ENCODE peak calls at places on chromosomes 4 and X, in four cellular contexts. One of them, this sample, is unnamed. For H3K4me1, the result is how much of the 10 kb centered on the place peaks cover.

GRCh38 chr4:55727746-55728145 is 91.6 kb upstream of the NMU start:
- DNase-seq in neuronal stem cell: no peak
- DNase-seq in mesenchymal stem cell: no peak
- DNase-seq in HCT116: no peak
- DNase-seq in this sample: no peak

GRCh38 chrX:21885568-21885967 is 29.8 kb downstream of the YY2 start:
- DNase-seq in HCT116: no peak
- DNase-seq in mesenchymal stem cell: peak
- DNase-seq in neuronal stem cell: peak
- DNase-seq in this sample: no peak

GRCh38 chr4:75081561-75081960 is 148.6 kb downstream of the PARM1 start:
- DNase-seq in HCT116: no peak
- DNase-seq in mesenchymal stem cell: no peak
- DNase-seq in neuronal stem cell: no peak
- DNase-seq in this sample: no peak

GRCh38 chrX:68114573-68115199 is 318.6 kb downstream of the OPHN1 start:
- DNase-seq in mesenchymal stem cell: peak
- DNase-seq in HCT116: no peak
- DNase-seq in neuronal stem cell: no peak
- DNase-seq in this sample: peak

GRCh38 chr4:22417408-22417807 is 98.5 kb downstream of the ADGRA3 start:
- DNase-seq in mesenchymal stem cell: no peak
- DNase-seq in neuronal stem cell: no peak
- DNase-seq in HCT116: no peak
- DNase-seq in this sample: no peak

GRCh38 chrX:140467211-140467610 is 37.7 kb downstream of the SOX3 start:
- DNase-seq in HCT116: no peak
- DNase-seq in mesenchymal stem cell: no peak
- DNase-seq in neuronal stem cell: no peak
- DNase-seq in this sample: no peak

GRCh38 chrX:50818986-50819385 is 5.0 kb upstream of the SHROOM4 start:
- DNase-seq in mesenchymal stem cell: no peak
- DNase-seq in HCT116: no peak
- DNase-seq in neuronal stem cell: no peak
- DNase-seq in this sample: no peak

GRCh38 chrX:9355739-9356138 is 109.1 kb upstream of the TBL1X start:
- DNase-seq in HCT116: no peak
- DNase-seq in mesenchymal stem cell: no peak
- DNase-seq in neuronal stem cell: no peak
- DNase-seq in this sample: no peak

GRCh38 chrX:139795196-139795595 is 87.2 kb upstream of the MCF2 start:
- DNase-seq in HCT116: no peak
- DNase-seq in mesenchymal stem cell: no peak
- DNase-seq in neuronal stem cell: no peak
- DNase-seq in this sample: no peak

GRCh38 chr4:109977854-109978501 is 65.3 kb downstream of the EGF start:
- DNase-seq in mesenchymal stem cell: peak
- DNase-seq in HCT116: peak
- DNase-seq in neuronal stem cell: no peak
- DNase-seq in this sample: peak

GRCh38 chr4:6724461-6725111 is 8.6 kb downstream of the BLOC1S4 start:
- DNase-seq in HCT116: no peak
- DNase-seq in neuronal stem cell: no peak
- DNase-seq in mesenchymal stem cell: peak
- DNase-seq in this sample: no peak

GRCh38 chr4:116664198-116664597 is 421.2 kb downstream of the TRAM1L1 start:
- DNase-seq in neuronal stem cell: no peak
- DNase-seq in HCT116: no peak
- DNase-seq in mesenchymal stem cell: no peak
- DNase-seq in this sample: no peak

GRCh38 chr4:25457053-25457715 is 80.1 kb downstream of the ANAPC4 start:
- DNase-seq in mesenchymal stem cell: peak
- DNase-seq in HCT116: no peak
- DNase-seq in neuronal stem cell: no peak
- DNase-seq in this sample: peak

GRCh38 chr4:95300304-95300703 is 248.5 kb downstream of the UNC5C start:
- DNase-seq in HCT116: no peak
- DNase-seq in neuronal stem cell: no peak
- DNase-seq in mesenchymal stem cell: no peak
- DNase-seq in this sample: no peak

GRCh38 chrX:104565791-104566687 is at the start of gene IL1RAPL2:
- DNase-seq in HCT116: no peak
- DNase-seq in mesenchymal stem cell: peak
- DNase-seq in neuronal stem cell: peak
- DNase-seq in this sample: peak

GRCh38 chrX:104568304-104568915 is 2.4 kb downstream of the IL1RAPL2 start:
- DNase-seq in HCT116: no peak
- DNase-seq in neuronal stem cell: no peak
- DNase-seq in mesenchymal stem cell: no peak
- DNase-seq in this sample: no peak

GRCh38 chrX:104566921-104567501 is 1.0 kb downstream of the IL1RAPL2 start:
- DNase-seq in neuronal stem cell: no peak
- DNase-seq in mesenchymal stem cell: peak
- DNase-seq in HCT116: no peak
- DNase-seq in this sample: peak

GRCh38 chrX:104564921-104565703 is 887 bp upstream of the IL1RAPL2 start:
- DNase-seq in neuronal stem cell: no peak
- DNase-seq in HCT116: no peak
- DNase-seq in mesenchymal stem cell: no peak
- DNase-seq in this sample: no peak

GRCh38 chrX:104567506-104567905 is 1.5 kb downstream of the IL1RAPL2 start:
- DNase-seq in neuronal stem cell: no peak
- DNase-seq in HCT116: no peak
- DNase-seq in mesenchymal stem cell: no peak
- DNase-seq in this sample: no peak
- H2AFZ ChIP-seq in neuronal stem cell: no peak
- H2AFZ ChIP-seq in HCT116: no peak
- H2AFZ ChIP-seq in mesenchymal stem cell: no peak
- H2AFZ ChIP-seq in this sample: peak

DNA sequence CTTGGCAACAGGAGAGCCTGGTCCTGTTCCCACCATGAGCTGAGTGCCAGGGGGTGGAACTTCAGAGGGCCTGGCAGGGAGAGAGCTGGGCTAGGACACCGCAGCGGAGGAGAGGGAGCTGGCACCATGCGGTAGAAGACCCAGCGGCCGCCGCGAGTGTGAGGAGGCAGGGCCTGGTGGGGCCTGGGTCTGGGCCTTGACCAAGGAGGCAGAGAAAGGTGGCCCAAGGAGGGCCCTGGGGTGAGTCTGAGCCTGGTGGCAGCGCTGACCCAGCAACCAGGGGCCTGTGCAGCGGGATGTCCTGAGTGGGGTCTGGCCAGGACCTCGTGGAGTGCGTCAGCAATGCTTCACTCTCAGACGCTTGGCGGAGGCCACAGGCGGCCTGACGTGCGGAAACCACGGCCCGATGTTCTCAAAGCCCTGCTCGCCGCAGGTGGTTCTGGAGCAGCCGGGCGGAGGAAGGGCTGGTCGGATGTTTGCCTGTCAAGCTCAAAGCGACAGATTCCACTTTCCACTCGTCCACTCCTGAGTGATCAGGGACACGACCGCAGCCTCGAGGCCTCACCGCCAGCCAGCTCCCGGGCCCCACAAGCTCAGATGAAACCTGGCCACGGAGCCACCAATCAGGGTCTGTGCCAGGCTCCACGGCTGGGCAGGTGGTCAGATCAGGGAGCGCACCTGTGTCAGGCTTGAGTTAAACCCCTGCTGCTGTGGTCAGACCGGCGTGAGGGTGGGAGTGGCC is 20.8 kb downstream of the ATP5ME start:
- DNase-seq in neuronal stem cell: no peak
- DNase-seq in HCT116: no peak
- DNase-seq in mesenchymal stem cell: no peak
- DNase-seq in this sample: no peak
- H3K4me1 ChIP-seq in neuronal stem cell: under half
- H3K4me1 ChIP-seq in HCT116: under half
- H3K4me1 ChIP-seq in mesenchymal stem cell: under half
- H3K4me1 ChIP-seq in this sample: under half

GRCh38 chr4:169437299-169438047 is 166.7 kb upstream of the SH3RF1 start:
- DNase-seq in neuronal stem cell: no peak
- DNase-seq in HCT116: no peak
- DNase-seq in mesenchymal stem cell: no peak
- DNase-seq in this sample: no peak

GRCh38 chr4:169440446-169440845 is 169.7 kb upstream of the SH3RF1 start:
- DNase-seq in mesenchymal stem cell: no peak
- DNase-seq in neuronal stem cell: no peak
- DNase-seq in HCT116: no peak
- DNase-seq in this sample: no peak

GRCh38 chr4:169436734-169437133 is 166.0 kb upstream of the SH3RF1 start:
- DNase-seq in neuronal stem cell: no peak
- DNase-seq in mesenchymal stem cell: no peak
- DNase-seq in HCT116: no peak
- DNase-seq in this sample: no peak

GRCh38 chr4:169438057-169438480 is 167.3 kb upstream of the SH3RF1 start:
- DNase-seq in mesenchymal stem cell: no peak
- DNase-seq in neuronal stem cell: no peak
- DNase-seq in HCT116: no peak
- DNase-seq in this sample: no peak

DNA sequence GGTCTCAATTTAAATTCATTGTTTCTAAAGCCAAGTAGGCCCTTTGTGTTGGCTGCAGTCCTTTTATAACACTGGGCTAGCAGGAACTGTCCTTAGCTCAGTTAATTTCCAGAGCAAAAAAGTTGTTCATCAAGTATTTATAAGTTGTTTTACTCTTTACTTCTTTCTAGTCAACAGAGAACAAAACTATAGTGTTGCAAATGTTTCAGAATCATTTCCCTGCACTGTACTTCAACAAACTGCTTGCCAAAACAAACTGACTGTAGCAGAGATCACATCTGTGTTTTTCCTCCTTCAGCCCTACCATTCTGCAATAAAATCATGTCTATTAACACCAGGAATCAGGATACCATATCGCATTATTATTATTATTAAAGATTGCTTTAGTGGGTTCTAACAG is 168.5 kb upstream of the SH3RF1 start:
- DNase-seq in HCT116: no peak
- DNase-seq in neuronal stem cell: no peak
- DNase-seq in mesenchymal stem cell: no peak
- DNase-seq in this sample: no peak
- H2AFZ ChIP-seq in HCT116: no peak
- H2AFZ ChIP-seq in neuronal stem cell: no peak
- H2AFZ ChIP-seq in mesenchymal stem cell: no peak
- H2AFZ ChIP-seq in this sample: no peak

DNA sequence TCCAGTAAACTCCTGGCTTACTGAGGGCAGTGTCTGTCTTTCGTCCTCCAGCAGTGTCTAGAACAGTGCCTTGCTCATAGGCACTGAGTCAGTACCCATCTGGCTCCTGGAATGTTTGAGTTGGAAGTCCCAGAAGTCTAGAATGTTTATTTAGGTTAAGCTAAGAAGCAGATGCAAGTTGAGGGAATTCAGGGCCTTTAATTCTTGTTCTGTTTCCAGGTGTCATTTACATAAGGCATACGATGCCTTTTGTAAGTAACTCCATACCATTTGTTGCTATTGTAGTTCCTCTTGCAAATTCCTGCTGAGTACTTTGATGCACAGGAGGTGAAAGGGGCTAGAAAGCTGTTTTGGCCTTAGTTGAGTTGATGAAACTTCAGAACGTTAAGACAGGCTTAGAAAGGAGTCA is 22.2 kb downstream of the ARHGAP10 start:
- DNase-seq in HCT116: no peak
- DNase-seq in mesenchymal stem cell: peak
- DNase-seq in neuronal stem cell: no peak
- DNase-seq in this sample: peak
- H3K4me1 ChIP-seq in HCT116: under half
- H3K4me1 ChIP-seq in mesenchymal stem cell: under half
- H3K4me1 ChIP-seq in neuronal stem cell: under half
- H3K4me1 ChIP-seq in this sample: under half

GRCh38 chrX:69615779-69616519 is at the start of gene EDA:
- DNase-seq in neuronal stem cell: peak
- DNase-seq in mesenchymal stem cell: peak
- DNase-seq in HCT116: peak
- DNase-seq in this sample: peak
- H2AFZ ChIP-seq in neuronal stem cell: peak
- H2AFZ ChIP-seq in mesenchymal stem cell: peak
- H2AFZ ChIP-seq in HCT116: peak
- H2AFZ ChIP-seq in this sample: peak

GRCh38 chr4:129129143-129129542 is 33.2 kb downstream of the C4orf33 start:
- DNase-seq in neuronal stem cell: no peak
- DNase-seq in mesenchymal stem cell: no peak
- DNase-seq in HCT116: no peak
- DNase-seq in this sample: no peak

GRCh38 chr4:129136433-129136832 is 40.5 kb downstream of the C4orf33 start:
- DNase-seq in mesenchymal stem cell: no peak
- DNase-seq in HCT116: no peak
- DNase-seq in neuronal stem cell: no peak
- DNase-seq in this sample: no peak

GRCh38 chr4:129131343-129131742 is 35.4 kb downstream of the C4orf33 start:
- DNase-seq in neuronal stem cell: no peak
- DNase-seq in HCT116: no peak
- DNase-seq in mesenchymal stem cell: no peak
- DNase-seq in this sample: no peak
- H3K4me1 ChIP-seq in neuronal stem cell: under half
- H3K4me1 ChIP-seq in HCT116: under half
- H3K4me1 ChIP-seq in mesenchymal stem cell: under half
- H3K4me1 ChIP-seq in this sample: under half

This sample was measured in PC-3.